ENCODE peak calls at places on chromosomes 11 and 22, in seven cellular contexts. K is CD8-positive, alpha-beta T cell; Y is nephron progenitor cell; H is caudate nucleus; D is mesenchymal stem cell; G is activated T-helper 1 cell treated with anti-CD3 and anti-CD28 coated beads, Interleukin-12 subunit alpha, Interleukin-12 subunit beta, Interleukin-2, Interleukin-4 antibody, amounts not matched to agents 30 ng/mL and 10 ng/mL and 1 ng/mL, durations not matched to agents 14 hours and 24 hours and 36 hours; P is left colon. L is an unnamed sample.
A peak's percentile ranks its signal among the peaks of the same experiment; 100 is the strongest.

GRCh38 chr22:41526802-41527799 is 17.2 kb downstream of the POLR3H start:
- DNase-seq in H (peak; percentile 28), D (peak; percentile 40), K (peak; percentile 56), P (peak; percentile 55), G (peak; percentile 50), Y (peak; percentile 55), L (peak; percentile 77)

GRCh38 chr11:111312076-111312475 is 13.7 kb downstream of the POU2AF3 start:
- DNase-seq in D (no peak), K (no peak), P (no peak), G (no peak), Y (no peak), H (no peak), L (no peak)

GRCh38 chr11:64355078-64355940 is 3.7 kb upstream of the RPS6KA4 start:
- DNase-seq in Y (peak; percentile 69), H (peak; percentile 50), G (no peak), P (peak; percentile 84), D (peak; percentile 88), K (no peak), L (peak; percentile 97)

GRCh38 chr11:57172031-57172430 is 9.7 kb upstream of the LRRC55 start:
- DNase-seq in P (no peak), D (no peak), G (no peak), Y (no peak), K (no peak), H (no peak), L (no peak)

GRCh38 chr11:105861225-105861624 is 160.8 kb downstream of the MSANTD4 start:
- DNase-seq in P (no peak), Y (no peak), H (no peak), D (peak; percentile 8), K (no peak), G (no peak), L (no peak)

GRCh38 chr11:129155745-129156144 is 36.4 kb downstream of the ARHGAP32 start:
- DNase-seq in K (no peak), H (no peak), Y (no peak), D (no peak), G (no peak), P (no peak), L (no peak)

GRCh38 chr11:124194696-124195418 is 11.7 kb downstream of the OR10D3 start:
- DNase-seq in P (peak; percentile 62), K (peak; percentile 23), G (peak; percentile 22), Y (peak; percentile 55), H (no peak), D (peak; percentile 48), L (peak; percentile 33)

GRCh38 chr11:117851852-117852251 is 24.6 kb downstream of the FXYD6 start:
- DNase-seq in H (no peak), P (no peak), D (no peak), Y (no peak), K (no peak), G (no peak), L (no peak)

GRCh38 chr22:20429254-20430100 is 8.1 kb downstream of the SCARF2 start:
- DNase-seq in G (peak; percentile 77), K (peak; percentile 78), Y (peak; percentile 89), H (no peak), P (peak; percentile 87), D (no peak), L (no peak)

GRCh38 chr11:7442588-7443215 is 42.6 kb upstream of the OLFML1 start:
- DNase-seq in Y (peak; percentile 86), H (peak; percentile 45), D (peak; percentile 48), K (peak; percentile 63), P (peak; percentile 80), G (peak; percentile 40), L (peak; percentile 27)

GRCh38 chr11:2409701-2410468 is 9.3 kb downstream of the TSSC4 start:
- DNase-seq in P (no peak), H (no peak), G (no peak), D (no peak), K (no peak), Y (peak; percentile 66), L (no peak)

GRCh38 chr22:45704648-45705047 is 33.0 kb downstream of the ATXN10 start:
- DNase-seq in H (no peak), Y (no peak), P (no peak), G (no peak), D (no peak), K (no peak), L (no peak)